ENCODE peak calls at places on chromosomes 5 and 9, in six cellular contexts. A is NCI-H524; G is ELF-1; Z is stimulated activated CD8-positive, alpha-beta memory T cell treated with anti-CD3 and anti-CD28 coated beads, Interleukin-15, amount 100 ng/mL, for 24 hours; B is NCI-H1105; Y is AG08395. C is an unnamed sample.

GRCh38 chr5:121915765-121916164 is 46.0 kb upstream of the SRFBP1 start:
- DNase-seq in A (peak; percentile 11), G (no peak), Z (no peak), B (peak; percentile 35), Y (no peak), C (no peak)

GRCh38 chr5:91384671-91385430 is 1.7 kb upstream of the ARRDC3 start:
- DNase-seq in A (peak; percentile 96), G (no peak), Z (no peak), B (peak; percentile 60), Y (peak; percentile 79), C (no peak)

GRCh38 chr5:122870219-122870856 is 24.9 kb downstream of the SNX24 start:
- DNase-seq in A (no peak), G (no peak), Z (no peak), B (no peak), Y (peak; percentile 84), C (no peak)

GRCh38 chr5:170623576-170624181 is 119.9 kb downstream of the KCNIP1 start:
- DNase-seq in A (peak; percentile 70), G (peak; percentile 74), Z (no peak), B (no peak), Y (peak; percentile 61), C (peak; percentile 79)

GRCh38 chr9:18405240-18405639 is 68.7 kb upstream of the ADAMTSL1 start:
- DNase-seq in A (no peak), G (no peak), Z (no peak), B (no peak), Y (peak; percentile 65), C (no peak)

GRCh38 chr9:36268007-36268427 is 9.8 kb upstream of the GNE start:
- DNase-seq in A (no peak), G (no peak), Z (no peak), B (no peak), Y (peak; percentile 24), C (no peak)

GRCh38 chr5:170907758-170908157 is 45.9 kb downstream of the RANBP17 start:
- DNase-seq in A (no peak), G (no peak), Z (no peak), B (no peak), Y (no peak), C (no peak)

GRCh38 chr5:61228691-61229280 is 66.5 kb upstream of the SMIM15 start:
- DNase-seq in A (no peak), G (peak; percentile 25), Z (no peak), B (no peak), Y (peak; percentile 42), C (no peak)

GRCh38 chr5:59021286-59021673 is 438.4 kb downstream of the RAB3C start:
- DNase-seq in A (no peak), G (no peak), Z (no peak), B (no peak), Y (no peak), C (no peak)

GRCh38 chr5:166370928-166371690 is 1920.3 kb upstream of the WWC1 start:
- DNase-seq in A (no peak), G (no peak), Z (no peak), B (no peak), Y (no peak), C (no peak)

GRCh38 chr9:131410051-131410491 is 16.2 kb downstream of the PRRC2B start:
- DNase-seq in A (peak; percentile 95), G (no peak), Z (no peak), B (no peak), Y (peak; percentile 54), C (no peak)

GRCh38 chr5:170393958-170394357 is 4.8 kb upstream of the KCNMB1 start:
- DNase-seq in A (no peak), G (no peak), Z (no peak), B (no peak), Y (no peak), C (no peak)

GRCh38 chr5:112616812-112617547 is 120.7 kb upstream of the APC start:
- DNase-seq in A (no peak), G (no peak), Z (no peak), B (peak; percentile 40), Y (no peak), C (no peak)

GRCh38 chr5:56814361-56814962 is 887 bp upstream of the MAP3K1 start:
- DNase-seq in A (peak; percentile 24), G (peak; percentile 68), Z (no peak), B (no peak), Y (peak; percentile 3), C (peak; percentile 62)

GRCh38 chr5:173812811-173813550 is 75.2 kb upstream of the CPEB4 start:
- DNase-seq in A (no peak), G (no peak), Z (no peak), B (no peak), Y (no peak), C (no peak)

GRCh38 chr5:168875839-168876238 is 296.7 kb upstream of the PANK3 start:
- DNase-seq in A (peak; percentile 7), G (peak; percentile 73), Z (no peak), B (no peak), Y (peak; percentile 36), C (no peak)

GRCh38 chr5:32942225-32942989 is 231.3 kb downstream of the NPR3 start:
- DNase-seq in A (peak; percentile 28), G (peak; percentile 34), Z (no peak), B (no peak), Y (no peak), C (no peak)

GRCh38 chr5:52799358-52799982 is 11.8 kb downstream of the ITGA1 start:
- DNase-seq in A (peak; percentile 33), G (peak; percentile 93), Z (no peak), B (no peak), Y (peak; percentile 78), C (no peak)

GRCh38 chr9:107243757-107244156 is 39.3 kb upstream of the RAD23B start:
- DNase-seq in A (no peak), G (peak; percentile 66), Z (no peak), B (no peak), Y (peak; percentile 34), C (no peak)

GRCh38 chr5:61186634-61187033 is 24.4 kb upstream of the SMIM15 start:
- DNase-seq in A (no peak), G (no peak), Z (no peak), B (no peak), Y (no peak), C (no peak)

GRCh38 chr9:134321571-134321930 is 4.7 kb upstream of the RXRA start:
- DNase-seq in A (no peak), G (no peak), Z (no peak), B (no peak), Y (no peak), C (no peak)

GRCh38 chr9:114033397-114034103 is 44.5 kb downstream of the AMBP start:
- DNase-seq in A (peak; percentile 41), G (peak; percentile 75), Z (no peak), B (no peak), Y (peak; percentile 20), C (peak; percentile 82)

GRCh38 chr5:137833463-137833862 is 34.2 kb upstream of the MYOT start:
- DNase-seq in A (peak; percentile 50), G (peak; percentile 33), Z (no peak), B (no peak), Y (peak; percentile 24), C (no peak)

GRCh38 chr9:34993502-34994428 is 4.2 kb downstream of the DNAJB5 start:
- DNase-seq in A (peak; percentile 30), G (peak; percentile 75), Z (no peak), B (no peak), Y (peak; percentile 15), C (no peak)

GRCh38 chr9:113793558-113793957 is 82.6 kb upstream of the ZNF618 start:
- DNase-seq in A (no peak), G (no peak), Z (no peak), B (no peak), Y (no peak), C (no peak)

GRCh38 chr5:63127054-63127453 is 548.4 kb downstream of the LRRC70 start:
- DNase-seq in A (no peak), G (no peak), Z (no peak), B (no peak), Y (peak; percentile 4), C (no peak)

GRCh38 chr9:107593224-107593870 is 103.8 kb upstream of the KLF4 start:
- DNase-seq in A (no peak), G (no peak), Z (no peak), B (no peak), Y (no peak), C (no peak)

GRCh38 chr5:14945021-14945420 is 73.4 kb upstream of the ANKH start:
- DNase-seq in A (no peak), G (no peak), Z (no peak), B (no peak), Y (no peak), C (no peak)

GRCh38 chr9:137647096-137647709 is 28.4 kb downstream of the EHMT1 start:
- DNase-seq in A (no peak), G (no peak), Z (no peak), B (no peak), Y (no peak), C (no peak)

GRCh38 chr5:64165500-64166200 is at the start of gene RNF180:
- DNase-seq in A (peak; percentile 38), G (peak; percentile 53), Z (no peak), B (peak; percentile 34), Y (peak; percentile 7), C (no peak)

GRCh38 chr5:10456583-10457562 is 15.2 kb downstream of the ROPN1L start:
- DNase-seq in A (peak; percentile 30), G (no peak), Z (no peak), B (no peak), Y (no peak), C (no peak)

GRCh38 chr9:95793924-95794828 is 81.3 kb upstream of the ERCC6L2 start:
- DNase-seq in A (no peak), G (no peak), Z (no peak), B (no peak), Y (peak; percentile 76), C (no peak)

C was measured in H1.